ENCODE peak calls at places on chromosomes 5 and 9, in ten cellular contexts. D is Calu3, N is A673, J is neural crest cell, C is HCT116, M is H9, G is lung, R is AG04450, H is upper lobe of right lung, B is mucosa of descending colon. S is an unnamed sample.

GRCh38 chr5:173235499-173236394 is 741 bp upstream of the NKX2-5 start:
- DNase-seq in J (no peak), N (no peak), C (no peak), R (no peak), H (no peak), D (no peak), M (peak; percentile 64), B (no peak), G (no peak), S (no peak)

GRCh38 chr5:119312403-119312802 is 43.4 kb upstream of the TNFAIP8 start:
- DNase-seq in B (no peak), R (no peak), G (no peak), M (no peak), N (no peak), H (no peak), D (no peak), C (no peak), J (no peak), S (no peak)

GRCh38 chr5:157068785-157069184 is 9.9 kb upstream of the HAVCR1 start:
- DNase-seq in H (no peak), R (no peak), C (no peak), G (no peak), N (no peak), M (no peak), D (no peak), B (no peak), J (no peak), S (no peak)

GRCh38 chr5:96651047-96651446 is 11.1 kb upstream of the CAST start:
- DNase-seq in J (no peak), M (no peak), B (no peak), H (no peak), D (no peak), C (no peak), N (no peak), G (no peak), R (no peak), S (no peak)

GRCh38 chr5:168314735-168315411 is 23.4 kb downstream of the WWC1 start:
- DNase-seq in D (peak; percentile 96), N (no peak), G (peak; percentile 85), C (peak; percentile 86), J (no peak), R (peak; percentile 84), M (peak; percentile 48), H (peak; percentile 87), B (peak; percentile 85), S (no peak)

GRCh38 chr5:141437208-141437607 is 6.9 kb downstream of the PCDHGA12 start:
- DNase-seq in G (no peak), J (no peak), D (no peak), M (no peak), R (no peak), H (no peak), N (no peak), B (no peak), C (no peak), S (no peak)

GRCh38 chr5:159883522-159883950 is 32.7 kb upstream of the ADRA1B start:
- DNase-seq in D (no peak), N (no peak), J (no peak), C (no peak), H (no peak), R (no peak), G (no peak), B (no peak), M (no peak), S (no peak)

GRCh38 chr5:24320633-24321032 is 324.1 kb downstream of the CDH10 start:
- DNase-seq in G (no peak), D (no peak), N (no peak), B (no peak), M (no peak), H (no peak), J (no peak), R (no peak), C (no peak), S (no peak)

GRCh38 chr9:83313771-83314170 is 224.4 kb downstream of the FRMD3 start:
- DNase-seq in R (no peak), C (no peak), M (no peak), D (no peak), J (no peak), H (no peak), B (no peak), N (no peak), G (no peak), S (no peak)

GRCh38 chr5:148107608-148108007 is 43.8 kb downstream of the SPINK5 start:
- DNase-seq in J (no peak), H (no peak), N (no peak), B (peak; percentile 18), C (no peak), R (no peak), M (no peak), D (peak; percentile 20), G (no peak), S (no peak)
- TF ChIP-seq CTCF in J (no peak), H (peak; percentile 21), N (no peak), B (no peak), C (no peak), R (no peak), M (no peak), D (no peak), G (no peak), S (no peak)

DNA sequence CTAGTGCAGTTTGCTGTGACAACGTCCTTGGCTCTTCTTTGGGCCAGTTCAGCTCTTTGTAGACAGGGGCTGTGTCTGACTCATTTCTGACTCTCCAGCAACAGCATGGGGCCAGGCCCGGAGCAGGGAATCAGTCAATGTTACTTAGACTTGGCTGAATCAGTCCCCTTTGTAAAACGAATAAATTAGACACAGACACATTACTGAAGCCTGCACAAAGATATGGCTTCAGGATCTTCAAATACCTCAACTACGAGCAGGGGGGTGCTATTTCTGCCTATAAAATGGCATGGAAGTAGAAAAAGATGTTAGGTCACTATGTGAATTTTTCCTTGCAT is 204.7 kb downstream of the TTLL11 start:
- DNase-seq in M (no peak), G (no peak), B (no peak), D (no peak), N (peak; percentile 87), J (no peak), H (no peak), C (no peak), R (no peak), S (no peak)
- TF ChIP-seq CTCF in M (no peak), G (no peak), B (no peak), D (no peak), N (no peak), J (no peak), H (no peak), C (no peak), R (no peak), S (no peak)

GRCh38 chr5:94173100-94173499 is 431.7 kb upstream of the POU5F2 start:
- DNase-seq in M (no peak), R (no peak), G (no peak), D (no peak), H (no peak), C (no peak), B (no peak), N (no peak), J (no peak), S (no peak)
- TF ChIP-seq CTCF in M (no peak), R (no peak), G (no peak), D (no peak), H (no peak), C (no peak), B (no peak), N (no peak), J (no peak), S (no peak)

DNA sequence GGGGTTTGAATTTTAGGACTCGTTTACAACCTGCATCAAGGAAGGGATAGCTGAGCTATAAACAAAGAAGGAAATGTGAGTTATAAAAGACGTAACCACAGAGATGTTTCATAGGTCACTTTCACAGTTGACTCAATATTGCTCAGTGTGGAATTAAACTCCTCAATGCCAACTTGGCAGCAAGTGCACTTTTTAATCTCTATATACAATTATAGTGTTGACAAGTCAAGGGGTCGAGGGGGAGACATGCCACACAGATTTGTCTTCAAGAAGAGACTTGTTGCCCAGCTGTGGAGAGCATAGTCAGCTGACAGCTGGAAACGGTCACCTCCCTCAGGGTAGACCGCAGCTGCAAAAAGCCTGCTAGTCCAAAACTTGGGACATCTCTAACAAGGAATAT is 163.4 kb upstream of the DMAC1 start:
- DNase-seq in G (no peak), D (no peak), J (no peak), M (no peak), R (no peak), B (peak; percentile 49), H (no peak), N (no peak), C (no peak), S (no peak)
- TF ChIP-seq CTCF in G (no peak), D (no peak), J (no peak), M (no peak), R (no peak), B (no peak), H (no peak), N (no peak), C (no peak), S (no peak)

GRCh38 chr9:96061293-96061987 is 185.9 kb downstream of the ERCC6L2 start:
- DNase-seq in B (peak; percentile 44), G (no peak), H (no peak), J (peak; percentile 24), D (peak; percentile 7), R (no peak), N (peak; percentile 75), C (peak; percentile 10), M (peak; percentile 55), S (peak; percentile 18)
- TF ChIP-seq CTCF in B (no peak), G (peak; percentile 30), H (peak; percentile 52), J (peak; percentile 58), D (no peak), R (peak; percentile 45), N (peak; percentile 70), C (peak; percentile 40), M (peak; percentile 69), S (peak; percentile 24)

DNA sequence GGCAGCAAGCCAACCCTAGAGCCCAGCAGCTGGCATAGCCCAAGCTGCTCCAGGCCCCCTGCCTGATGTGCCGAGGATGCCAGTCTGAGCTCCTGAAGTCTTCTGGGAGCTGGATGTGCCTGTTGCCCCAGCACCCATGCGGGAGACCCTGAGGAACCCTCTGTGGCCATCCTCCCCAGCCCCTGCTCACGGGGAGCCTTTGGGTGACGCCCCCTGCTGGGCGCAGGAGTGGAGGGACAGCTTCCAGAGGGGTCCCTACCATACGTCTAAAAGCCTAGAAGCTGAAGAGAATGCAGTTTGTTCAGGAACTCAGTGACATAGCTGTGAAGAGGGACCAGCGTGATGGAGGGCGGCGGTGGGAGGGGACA is 33.1 kb upstream of the MVB12B start:
- DNase-seq in N (peak; percentile 15), M (no peak), R (no peak), J (no peak), C (no peak), B (no peak), D (no peak), G (no peak), H (no peak), S (peak; percentile 48)
- TF ChIP-seq CTCF in N (peak; percentile 48), M (peak; percentile 48), R (peak; percentile 25), J (peak; percentile 32), C (peak; percentile 71), B (no peak), D (no peak), G (no peak), H (peak; percentile 13), S (peak; percentile 55)

DNA sequence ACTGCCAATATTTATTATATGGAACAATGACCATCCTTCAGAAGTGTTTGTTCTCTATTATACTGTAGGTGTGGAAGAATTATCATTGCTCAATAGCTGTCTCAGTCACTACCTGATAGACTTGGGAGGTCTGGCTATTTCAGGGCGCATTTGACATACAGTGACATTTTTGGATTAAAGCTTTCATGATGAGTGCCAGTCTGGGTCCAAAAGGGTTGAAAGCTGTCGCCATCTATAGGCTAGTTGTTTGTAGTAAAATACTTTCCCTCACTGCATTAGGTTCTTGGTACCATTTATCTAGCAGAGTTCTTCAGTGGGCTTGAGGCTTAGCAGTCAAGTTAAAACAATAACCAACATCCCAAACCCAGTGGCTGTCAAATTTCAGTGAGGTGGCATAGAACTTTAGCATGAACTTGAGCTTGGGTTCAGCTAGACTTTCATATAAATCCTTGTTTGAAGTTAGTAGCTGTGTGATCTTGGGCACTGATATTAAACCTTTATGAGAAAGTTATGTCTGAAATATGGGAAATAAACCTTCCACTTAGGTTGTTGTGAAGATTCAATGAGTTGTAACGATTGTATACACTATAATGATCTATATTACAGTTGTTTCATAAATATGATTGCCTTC is 110.5 kb upstream of the CDKN2B start:
- DNase-seq in D (peak; percentile 21), M (no peak), N (no peak), H (no peak), J (no peak), G (no peak), B (peak; percentile 50), C (no peak), R (no peak), S (no peak)
- TF ChIP-seq CTCF in D (no peak), M (peak; percentile 71), N (no peak), H (peak; percentile 54), J (peak; percentile 62), G (no peak), B (no peak), C (peak; percentile 65), R (peak; percentile 59), S (no peak)